ENCODE peak calls at places on chromosomes 16 and 17, in seven cellular contexts. One of them, this sample, is unnamed.
A peak's percentile ranks its signal among the peaks of the same experiment; 100 is the strongest.

GRCh38 chr17:75877752-75878173 is 618 bp downstream of the TRIM47 start:
- DNase-seq in GM12892: no peak
- DNase-seq in K562: no peak
- DNase-seq in GM12878: no peak
- DNase-seq in H1: peak; percentile 87
- DNase-seq in SK-N-SH: peak; percentile 93
- DNase-seq in HepG2: peak; percentile 68
- DNase-seq in this sample: no peak

GRCh38 chr17:40025991-40026815 is 11.0 kb downstream of the CSF3 start:
- DNase-seq in GM12892: peak; percentile 7
- DNase-seq in K562: no peak
- DNase-seq in GM12878: no peak
- DNase-seq in H1: no peak
- DNase-seq in SK-N-SH: no peak
- DNase-seq in HepG2: no peak
- DNase-seq in this sample: no peak

GRCh38 chr16:85859818-85860125 is 39.2 kb upstream of the IRF8 start:
- DNase-seq in GM12892: no peak
- DNase-seq in K562: no peak
- DNase-seq in GM12878: no peak
- DNase-seq in H1: no peak
- DNase-seq in SK-N-SH: no peak
- DNase-seq in HepG2: no peak
- DNase-seq in this sample: no peak

GRCh38 chr16:67922740-67923139 is 8.9 kb downstream of the CTRL start:
- DNase-seq in GM12892: no peak
- DNase-seq in K562: no peak
- DNase-seq in GM12878: no peak
- DNase-seq in H1: no peak
- DNase-seq in SK-N-SH: no peak
- DNase-seq in HepG2: no peak
- DNase-seq in this sample: no peak

GRCh38 chr17:58504826-58505351 is 9.5 kb downstream of the MTMR4 start:
- DNase-seq in GM12892: peak; percentile 69
- DNase-seq in K562: no peak
- DNase-seq in GM12878: peak; percentile 68
- DNase-seq in H1: no peak
- DNase-seq in SK-N-SH: no peak
- DNase-seq in HepG2: no peak
- DNase-seq in this sample: peak; percentile 74

GRCh38 chr16:65068151-65068740 is 53.6 kb downstream of the CDH11 start:
- DNase-seq in GM12892: no peak
- DNase-seq in K562: no peak
- DNase-seq in GM12878: no peak
- DNase-seq in H1: no peak
- DNase-seq in SK-N-SH: no peak
- DNase-seq in HepG2: no peak
- DNase-seq in this sample: no peak

GRCh38 chr16:59148312-59148711 is 414.2 kb upstream of the GOT2 start:
- DNase-seq in GM12892: no peak
- DNase-seq in K562: no peak
- DNase-seq in GM12878: no peak
- DNase-seq in H1: no peak
- DNase-seq in SK-N-SH: no peak
- DNase-seq in HepG2: no peak
- DNase-seq in this sample: no peak

GRCh38 chr17:47803751-47804150 is 17.8 kb downstream of the OSBPL7 start:
- DNase-seq in GM12892: no peak
- DNase-seq in K562: no peak
- DNase-seq in GM12878: no peak
- DNase-seq in H1: no peak
- DNase-seq in SK-N-SH: peak; percentile 32
- DNase-seq in HepG2: no peak
- DNase-seq in this sample: no peak

DNA sequence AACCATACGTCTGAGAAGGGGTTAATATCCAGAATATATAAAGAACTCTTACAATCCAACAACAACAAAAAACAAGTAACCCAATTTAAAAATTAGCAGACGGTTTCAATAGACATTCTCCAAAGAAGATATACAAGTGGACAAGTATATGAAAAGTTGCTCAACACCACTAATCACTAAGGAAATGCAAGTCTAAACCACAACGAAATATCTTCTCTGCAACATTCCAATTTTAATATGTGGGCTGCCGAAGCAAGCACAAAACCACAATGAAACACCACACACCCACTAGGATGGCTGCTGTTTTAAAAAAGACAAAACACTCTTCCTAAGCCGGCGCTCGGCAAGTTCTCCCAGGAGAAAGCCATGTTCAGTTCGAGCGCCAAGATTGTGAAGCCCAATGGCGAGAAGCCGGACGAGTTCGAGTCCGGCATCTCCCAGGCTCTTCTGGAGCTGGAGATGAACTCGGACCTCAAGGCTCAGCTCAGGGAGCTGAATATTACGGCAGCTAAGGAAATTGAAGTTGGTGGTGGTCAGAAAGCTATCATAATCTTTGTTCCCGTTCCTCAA is 5.9 kb upstream of the SLC13A2 start:
- DNase-seq in GM12892: no peak
- DNase-seq in K562: no peak
- DNase-seq in GM12878: no peak
- DNase-seq in H1: no peak
- DNase-seq in SK-N-SH: no peak
- DNase-seq in HepG2: no peak
- DNase-seq in this sample: no peak
- TF ChIP-seq TAF1 in GM12892: no peak
- TF ChIP-seq TAF1 in K562: no peak
- TF ChIP-seq TAF1 in GM12878: no peak
- TF ChIP-seq TAF1 in H1: no peak
- TF ChIP-seq TAF1 in SK-N-SH: no peak
- TF ChIP-seq TAF1 in HepG2: no peak
- TF ChIP-seq TAF1 in this sample: no peak

GRCh38 chr16:27483083-27483437 is 66.7 kb downstream of the GTF3C1 start:
- DNase-seq in GM12892: no peak
- DNase-seq in K562: no peak
- DNase-seq in GM12878: no peak
- DNase-seq in H1: no peak
- DNase-seq in SK-N-SH: no peak
- DNase-seq in HepG2: no peak
- DNase-seq in this sample: no peak

GRCh38 chr16:27480761-27481160 is 69.0 kb downstream of the GTF3C1 start:
- DNase-seq in GM12892: no peak
- DNase-seq in K562: no peak
- DNase-seq in GM12878: no peak
- DNase-seq in H1: no peak
- DNase-seq in SK-N-SH: no peak
- DNase-seq in HepG2: no peak
- DNase-seq in this sample: no peak

GRCh38 chr16:27482397-27483082 is 67.2 kb downstream of the GTF3C1 start:
- DNase-seq in GM12892: no peak
- DNase-seq in K562: no peak
- DNase-seq in GM12878: no peak
- DNase-seq in H1: no peak
- DNase-seq in SK-N-SH: no peak
- DNase-seq in HepG2: no peak
- DNase-seq in this sample: no peak

GRCh38 chr16:27483624-27484023 is 66.1 kb downstream of the GTF3C1 start:
- DNase-seq in GM12892: no peak
- DNase-seq in K562: no peak
- DNase-seq in GM12878: no peak
- DNase-seq in H1: no peak
- DNase-seq in SK-N-SH: no peak
- DNase-seq in HepG2: no peak
- DNase-seq in this sample: no peak

GRCh38 chr16:27481282-27481934 is 68.3 kb downstream of the GTF3C1 start:
- DNase-seq in GM12892: no peak
- DNase-seq in K562: no peak
- DNase-seq in GM12878: no peak
- DNase-seq in H1: no peak
- DNase-seq in SK-N-SH: no peak
- DNase-seq in HepG2: no peak
- DNase-seq in this sample: no peak
- TF ChIP-seq TAF1 in GM12892: no peak
- TF ChIP-seq TAF1 in K562: no peak
- TF ChIP-seq TAF1 in GM12878: no peak
- TF ChIP-seq TAF1 in H1: no peak
- TF ChIP-seq TAF1 in SK-N-SH: no peak
- TF ChIP-seq TAF1 in HepG2: no peak
- TF ChIP-seq TAF1 in this sample: no peak

GRCh38 chr17:64777413-64778101 is 115.5 kb upstream of the SMURF2 start:
- DNase-seq in GM12892: no peak
- DNase-seq in K562: no peak
- DNase-seq in GM12878: no peak
- DNase-seq in H1: no peak
- DNase-seq in SK-N-SH: peak; percentile 48
- DNase-seq in HepG2: no peak
- DNase-seq in this sample: no peak
- TF ChIP-seq TAF1 in GM12892: no peak
- TF ChIP-seq TAF1 in K562: no peak
- TF ChIP-seq TAF1 in GM12878: no peak
- TF ChIP-seq TAF1 in H1: no peak
- TF ChIP-seq TAF1 in SK-N-SH: no peak
- TF ChIP-seq TAF1 in HepG2: no peak
- TF ChIP-seq TAF1 in this sample: no peak

GRCh38 chr17:79834575-79835469 is 4.4 kb downstream of the CBX4 start:
- DNase-seq in GM12892: no peak
- DNase-seq in K562: peak; percentile 53
- DNase-seq in GM12878: no peak
- DNase-seq in H1: peak; percentile 98
- DNase-seq in SK-N-SH: peak; percentile 84
- DNase-seq in HepG2: no peak
- DNase-seq in this sample: no peak
- TF ChIP-seq TAF1 in GM12892: no peak
- TF ChIP-seq TAF1 in K562: no peak
- TF ChIP-seq TAF1 in GM12878: no peak
- TF ChIP-seq TAF1 in H1: no peak
- TF ChIP-seq TAF1 in SK-N-SH: no peak
- TF ChIP-seq TAF1 in HepG2: no peak
- TF ChIP-seq TAF1 in this sample: no peak

DNA sequence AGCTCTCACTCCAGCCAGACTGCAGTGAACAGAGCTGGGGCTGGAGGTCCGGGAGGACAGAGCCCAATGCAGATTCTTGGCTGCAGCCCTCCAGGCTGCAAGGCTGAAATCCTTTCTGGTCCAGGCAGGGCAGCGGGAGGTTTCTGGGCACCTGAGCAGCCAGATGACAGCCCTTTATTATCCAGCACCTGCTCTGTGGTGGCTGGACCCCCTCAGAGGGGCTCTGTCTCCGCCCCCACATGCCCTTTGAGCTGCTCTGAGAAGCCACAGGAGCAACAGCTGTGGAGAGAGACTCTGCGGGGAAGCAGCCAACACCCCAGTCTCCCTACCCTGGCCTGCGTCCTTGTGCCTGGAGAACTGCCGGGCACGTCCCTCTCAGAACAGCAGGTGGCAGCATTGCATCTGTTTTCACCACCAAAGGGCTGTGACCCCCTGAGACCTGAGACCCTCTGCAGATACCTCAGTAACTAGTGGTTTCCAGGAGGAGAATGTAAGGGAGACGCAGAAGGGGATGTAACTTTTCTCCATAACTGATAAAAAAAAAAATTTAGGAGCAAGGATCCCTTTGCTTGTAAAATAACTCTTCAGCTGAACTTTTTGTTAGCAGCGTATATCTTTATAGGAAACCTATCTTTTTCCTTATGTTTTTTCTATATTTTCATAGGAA is 3.7 kb upstream of the CNP start:
- DNase-seq in GM12892: peak; percentile 76
- DNase-seq in K562: peak; percentile 81
- DNase-seq in GM12878: no peak
- DNase-seq in H1: peak; percentile 88
- DNase-seq in SK-N-SH: peak; percentile 87
- DNase-seq in HepG2: peak; percentile 74
- DNase-seq in this sample: peak; percentile 75
- TF ChIP-seq TAF1 in GM12892: no peak
- TF ChIP-seq TAF1 in K562: no peak
- TF ChIP-seq TAF1 in GM12878: no peak
- TF ChIP-seq TAF1 in H1: no peak
- TF ChIP-seq TAF1 in SK-N-SH: no peak
- TF ChIP-seq TAF1 in HepG2: no peak
- TF ChIP-seq TAF1 in this sample: no peak

GRCh38 chr17:83200231-83200699 is 120.9 kb downstream of the METRNL start:
- DNase-seq in GM12892: no peak
- DNase-seq in K562: no peak
- DNase-seq in GM12878: no peak
- DNase-seq in H1: no peak
- DNase-seq in SK-N-SH: no peak
- DNase-seq in HepG2: no peak
- DNase-seq in this sample: no peak
- TF ChIP-seq TAF1 in GM12892: no peak
- TF ChIP-seq TAF1 in K562: no peak
- TF ChIP-seq TAF1 in GM12878: no peak
- TF ChIP-seq TAF1 in H1: no peak
- TF ChIP-seq TAF1 in SK-N-SH: no peak
- TF ChIP-seq TAF1 in HepG2: no peak
- TF ChIP-seq TAF1 in this sample: no peak

GRCh38 chr17:46793541-46793940 is 25.0 kb downstream of the WNT3 start:
- DNase-seq in GM12892: no peak
- DNase-seq in K562: no peak
- DNase-seq in GM12878: no peak
- DNase-seq in H1: no peak
- DNase-seq in SK-N-SH: no peak
- DNase-seq in HepG2: no peak
- DNase-seq in this sample: no peak

GRCh38 chr17:46795379-46795952 is 23.0 kb downstream of the WNT3 start:
- DNase-seq in GM12892: no peak
- DNase-seq in K562: peak; percentile 94
- DNase-seq in GM12878: no peak
- DNase-seq in H1: no peak
- DNase-seq in SK-N-SH: no peak
- DNase-seq in HepG2: peak; percentile 54
- DNase-seq in this sample: no peak

GRCh38 chr17:46796080-46796479 is 22.4 kb downstream of the WNT3 start:
- DNase-seq in GM12892: no peak
- DNase-seq in K562: peak; percentile 35
- DNase-seq in GM12878: no peak
- DNase-seq in H1: no peak
- DNase-seq in SK-N-SH: no peak
- DNase-seq in HepG2: no peak
- DNase-seq in this sample: no peak

GRCh38 chr17:46796524-46796923 is 22.0 kb downstream of the WNT3 start:
- DNase-seq in GM12892: no peak
- DNase-seq in K562: no peak
- DNase-seq in GM12878: no peak
- DNase-seq in H1: no peak
- DNase-seq in SK-N-SH: no peak
- DNase-seq in HepG2: no peak
- DNase-seq in this sample: no peak

GRCh38 chr17:46794318-46794717 is 24.2 kb downstream of the WNT3 start:
- DNase-seq in GM12892: no peak
- DNase-seq in K562: no peak
- DNase-seq in GM12878: no peak
- DNase-seq in H1: no peak
- DNase-seq in SK-N-SH: no peak
- DNase-seq in HepG2: no peak
- DNase-seq in this sample: no peak
- TF ChIP-seq TAF1 in GM12892: no peak
- TF ChIP-seq TAF1 in K562: no peak
- TF ChIP-seq TAF1 in GM12878: no peak
- TF ChIP-seq TAF1 in H1: no peak
- TF ChIP-seq TAF1 in SK-N-SH: no peak
- TF ChIP-seq TAF1 in HepG2: no peak
- TF ChIP-seq TAF1 in this sample: no peak

This sample was measured in GM12891.